ENCODE peak calls at places on chromosomes 3 and 15, in four cellular contexts. N is AG09309, M is AG10803, E is retinal pigment epithelial cell. D is an unnamed sample.

GRCh38 chr3:37154668-37155319 is 19.6 kb downstream of the LRRFIP2 start:
- DNase-seq in M (no peak), E (no peak), N (no peak), D (no peak)

GRCh38 chr15:59094077-59094476 is 10.9 kb upstream of the CCNB2 start:
- DNase-seq in E (no peak), M (no peak), N (no peak), D (no peak)

GRCh38 chr3:183249006-183249718 is 3.9 kb upstream of the B3GNT5 start:
- DNase-seq in E (no peak), N (no peak), M (no peak), D (no peak)

GRCh38 chr3:13626915-13627460 is 78.1 kb downstream of the FBLN2 start:
- DNase-seq in E (no peak), N (no peak), M (no peak), D (no peak)

GRCh38 chr3:146125946-146126345 is 35.0 kb downstream of the PLOD2 start:
- DNase-seq in N (peak; percentile 86), E (peak; percentile 96), M (peak; percentile 94), D (no peak)

GRCh38 chr15:45657769-45658545 is 23.1 kb downstream of the SQOR start:
- DNase-seq in E (no peak), M (no peak), N (no peak), D (no peak)

GRCh38 chr15:84633311-84634227 is 20.5 kb downstream of the WDR73 start:
- DNase-seq in N (peak; percentile 33), M (peak; percentile 73), E (peak; percentile 32), D (no peak)

GRCh38 chr3:18946524-18946923 is 201.8 kb upstream of the KCNH8 start:
- DNase-seq in E (no peak), N (no peak), M (no peak), D (no peak)

GRCh38 chr3:66822059-66823009 is 175.8 kb upstream of the KBTBD8 start:
- DNase-seq in E (no peak), N (no peak), M (peak; percentile 49), D (peak; percentile 64)

GRCh38 chr3:195103623-195104022 is 167.3 kb downstream of the XXYLT1 start:
- DNase-seq in E (no peak), N (no peak), M (no peak), D (no peak)

GRCh38 chr15:84889313-84889990 is 5.0 kb downstream of the SLC28A1 start:
- DNase-seq in E (no peak), N (no peak), M (no peak), D (no peak)

GRCh38 chr3:171328419-171329082 is 131.7 kb downstream of the TNIK start:
- DNase-seq in E (no peak), N (no peak), M (peak; percentile 25), D (no peak)

GRCh38 chr15:29540479-29540878 is 270.9 kb upstream of the NSMCE3 start:
- DNase-seq in M (no peak), N (no peak), E (no peak), D (no peak)

GRCh38 chr15:55110446-55110845 is 86.3 kb downstream of the RSL24D1 start:
- DNase-seq in E (no peak), M (no peak), N (no peak), D (no peak)

GRCh38 chr15:90006217-90007088 is 5.3 kb downstream of the ZNF710 start:
- DNase-seq in E (no peak), M (no peak), N (no peak), D (no peak)

GRCh38 chr3:185325946-185326791 is 36.8 kb upstream of the MAP3K13 start:
- DNase-seq in E (no peak), N (no peak), M (no peak), D (no peak)

GRCh38 chr3:851098-851790 is 241.6 kb upstream of the CNTN6 start:
- DNase-seq in N (no peak), E (no peak), M (no peak), D (no peak)

GRCh38 chr3:141289228-141289772 is 57.7 kb downstream of the PXYLP1 start:
- DNase-seq in N (no peak), E (no peak), M (no peak), D (no peak)

GRCh38 chr3:52061116-52061910 is 4.9 kb upstream of the DUSP7 start:
- DNase-seq in N (no peak), E (no peak), M (no peak), D (no peak)

GRCh38 chr3:94529821-94530220 is 467.0 kb downstream of the NSUN3 start:
- DNase-seq in N (no peak), E (no peak), M (no peak), D (no peak)

GRCh38 chr15:77160562-77161481 is 89.9 kb upstream of the TSPAN3 start:
- DNase-seq in N (no peak), E (no peak), M (no peak), D (peak; percentile 39)

DNA sequence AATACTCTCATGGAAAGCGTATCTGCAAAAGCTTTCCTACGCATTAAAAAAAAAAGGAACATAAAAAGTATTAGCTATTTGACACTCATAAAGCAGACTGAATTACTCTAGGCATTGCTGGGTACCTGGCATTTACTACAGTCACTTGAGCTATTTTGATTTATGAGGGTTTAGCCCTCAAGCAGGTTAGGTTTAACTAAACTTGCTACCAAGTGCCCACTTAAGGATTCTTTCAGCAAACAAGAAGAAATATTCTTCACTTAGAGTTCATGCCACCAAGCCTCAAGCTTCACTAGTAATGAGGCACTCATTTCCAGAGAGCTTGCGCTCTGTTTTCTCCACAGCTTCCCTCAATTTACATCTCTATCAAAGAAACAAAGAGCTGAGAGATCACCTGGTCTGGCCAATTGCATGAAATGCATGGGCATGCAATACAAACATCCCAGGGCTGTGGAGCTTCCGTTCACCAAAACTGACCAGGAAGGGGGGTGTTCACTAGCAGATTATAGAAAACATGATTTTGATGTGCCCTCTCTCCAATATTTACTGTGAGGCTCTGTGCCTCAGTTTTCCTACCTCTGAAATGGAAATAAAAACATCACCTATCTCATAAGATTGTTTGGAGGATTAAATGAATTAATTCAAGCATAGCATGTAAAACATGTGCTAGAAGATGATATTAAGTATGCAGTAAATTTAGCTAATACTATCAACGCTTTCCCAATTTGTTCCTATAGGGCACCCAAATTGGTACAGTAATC is 217.3 kb downstream of the RORA start:
- DNase-seq in N (no peak), M (no peak), E (no peak), D (no peak)
- H3K4me3 ChIP-seq in N (no peak overlapping the region), M (no peak overlapping the region), E (no peak overlapping the region), D (no peak overlapping the region)

GRCh38 chr3:197737319-197737649 is 580 bp upstream of the RUBCN start:
- DNase-seq in M (no peak), N (no peak), E (no peak), D (no peak)

GRCh38 chr3:197734667-197735318 is 1.9 kb downstream of the RUBCN start:
- DNase-seq in M (no peak), E (no peak), N (no peak), D (no peak)

GRCh38 chr3:197736010-197736490 is 654 bp downstream of the RUBCN start:
- DNase-seq in E (no peak), M (peak; percentile 22), N (no peak), D (no peak)

GRCh38 chr3:197736491-197737318 is at the start of gene RUBCN:
- DNase-seq in E (peak; percentile 85), N (peak; percentile 64), M (peak; percentile 94), D (peak; percentile 76)

DNA sequence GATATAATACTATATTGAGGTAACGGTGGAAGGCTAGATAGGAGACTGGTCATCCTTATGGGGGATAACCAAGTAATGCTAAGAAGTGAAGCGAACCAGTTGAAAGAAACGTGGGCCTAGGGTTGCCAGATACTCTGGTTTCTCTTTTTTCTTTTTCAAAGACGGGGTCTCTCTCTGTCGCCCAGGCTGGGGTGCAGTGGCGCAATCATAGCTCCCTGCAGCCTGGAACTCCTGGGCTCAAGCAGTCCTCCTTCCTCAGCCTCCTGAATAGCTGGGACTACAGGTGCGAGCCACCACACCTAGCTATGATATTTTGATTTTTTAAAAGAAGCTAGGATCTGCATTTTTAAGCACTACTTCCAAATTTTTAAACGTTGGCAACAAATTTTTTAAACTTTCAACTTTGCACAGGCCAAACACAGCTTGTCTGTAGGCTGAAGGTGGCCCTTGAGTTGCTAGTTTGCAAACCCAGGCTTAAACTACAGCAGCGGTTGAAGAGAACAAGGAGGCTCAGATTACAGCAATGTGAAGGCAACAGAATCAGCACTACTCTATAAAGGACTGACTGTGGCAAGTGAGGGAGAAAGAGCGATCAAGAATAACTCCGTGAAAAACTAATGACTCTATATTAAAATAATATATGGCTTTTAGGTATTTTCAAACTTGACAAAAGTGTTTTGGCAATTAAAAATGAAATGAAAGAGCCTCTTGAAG is 1.2 kb upstream of the RUBCN start:
- DNase-seq in N (no peak), M (no peak), E (no peak), D (no peak)
- H3K4me3 ChIP-seq in N (no peak overlapping the region), M (no peak overlapping the region), E (peak overlapping the region; percentile 60), D (peak overlapping the region; percentile 72)

GRCh38 chr3:134796313-134797079 is 1.4 kb downstream of the EPHB1 start:
- DNase-seq in M (peak; percentile 40), N (no peak), E (no peak), D (no peak)

GRCh38 chr3:134794950-134795775 is at the start of gene EPHB1:
- DNase-seq in N (peak; percentile 84), E (peak; percentile 82), M (peak; percentile 96), D (peak; percentile 41)

GRCh38 chr3:134794323-134794722 is 737 bp upstream of the EPHB1 start:
- DNase-seq in N (no peak), M (no peak), E (no peak), D (no peak)

GRCh38 chr3:134797080-134797801 is 2.2 kb downstream of the EPHB1 start:
- DNase-seq in N (no peak), M (peak; percentile 11), E (no peak), D (no peak)

DNA sequence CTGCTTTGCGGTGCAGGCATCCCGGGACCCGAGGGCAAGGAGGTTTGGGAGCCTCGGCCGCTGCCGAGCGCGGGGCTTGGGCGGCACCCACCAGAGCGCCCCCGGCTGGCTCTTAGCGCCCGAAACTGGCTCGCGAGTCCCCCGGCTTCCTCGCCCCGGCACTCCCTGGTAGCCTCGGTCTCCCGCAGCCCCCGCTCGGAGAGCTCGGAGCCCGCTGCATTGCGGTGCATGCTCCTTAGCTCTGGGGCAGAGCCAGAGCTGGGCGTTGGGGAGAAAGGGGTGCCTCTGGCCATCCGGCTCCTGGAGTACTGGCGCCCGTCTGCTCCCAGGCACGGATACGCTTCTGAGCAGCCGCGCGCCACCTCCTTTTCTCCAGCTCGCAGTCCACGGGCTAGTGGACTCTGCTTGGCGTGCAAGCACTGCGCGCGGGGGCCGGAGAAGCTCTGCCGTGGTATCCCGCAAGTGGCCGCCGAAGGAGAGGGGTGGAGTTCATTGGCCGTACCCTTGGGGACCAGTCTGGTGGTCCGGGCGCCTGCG is 784 bp downstream of the EPHB1 start:
- DNase-seq in M (peak; percentile 52), E (no peak), N (peak; percentile 10), D (no peak)
- H3K4me3 ChIP-seq in M (peak overlapping the region; percentile 68), E (peak overlapping the region; percentile 50), N (peak overlapping the region; percentile 67), D (no peak overlapping the region)

GRCh38 chr3:115624029-115624645 is 827 bp downstream of the GAP43 start:
- DNase-seq in E (no peak), M (no peak), N (no peak), D (no peak)
- H3K4me3 ChIP-seq in E (peak overlapping the region; percentile 56), M (no peak overlapping the region), N (peak overlapping the region; percentile 38), D (no peak overlapping the region)